ENCODE peak calls at places on chromosomes 12 and 14, in six cellular contexts. N, J, A, M, B and Q are unnamed samples.
A peak's percentile ranks its signal among the peaks of the same experiment; 100 is the strongest.

GRCh38 chr12:46998811-46999368 is 80.5 kb upstream of the PCED1B start:
- DNase-seq in N (no peak), J (no peak), A (no peak), M (peak; percentile 61), B (no peak), Q (no peak)

GRCh38 chr14:67673451-67673850 is 981 bp downstream of the VTI1B start:
- DNase-seq in N (no peak), J (no peak), A (no peak), M (peak; percentile 23), B (no peak), Q (no peak)

GRCh38 chr12:75474121-75474520 is 6.4 kb upstream of the GLIPR1 start:
- DNase-seq in N (no peak), J (no peak), A (no peak), M (no peak), B (no peak), Q (no peak)

GRCh38 chr14:54174437-54174836 is 217.8 kb upstream of the BMP4 start:
- DNase-seq in N (no peak), J (no peak), A (no peak), M (no peak), B (no peak), Q (no peak)

GRCh38 chr14:80465541-80466220 is 254.4 kb upstream of the DIO2 start:
- DNase-seq in N (no peak), J (peak; percentile 47), A (no peak), M (no peak), B (no peak), Q (no peak)

GRCh38 chr12:62714409-62715075 is 220.4 kb downstream of the PPM1H start:
- DNase-seq in N (no peak), J (no peak), A (no peak), M (no peak), B (no peak), Q (no peak)

GRCh38 chr12:40444174-40444573 is 219.4 kb downstream of the LRRK2 start:
- DNase-seq in N (no peak), J (no peak), A (no peak), M (no peak), B (no peak), Q (no peak)

GRCh38 chr14:53399057-53399456 is 245.9 kb upstream of the DDHD1 start:
- DNase-seq in N (no peak), J (no peak), A (peak; percentile 42), M (peak; percentile 69), B (no peak), Q (no peak)

GRCh38 chr12:128298091-128298490 is 31.1 kb downstream of the TMEM132C start:
- DNase-seq in N (no peak), J (no peak), A (peak; percentile 56), M (no peak), B (no peak), Q (no peak)

GRCh38 chr14:45177081-45177480 is 41.4 kb downstream of the FANCM start:
- DNase-seq in N (no peak), J (no peak), A (no peak), M (peak; percentile 93), B (no peak), Q (no peak)

GRCh38 chr12:132030367-132031038 is 80.8 kb downstream of the EP400 start:
- DNase-seq in N (no peak), J (no peak), A (no peak), M (peak; percentile 50), B (no peak), Q (no peak)

GRCh38 chr14:23186913-23187654 is 3.6 kb upstream of the SLC7A8 start:
- DNase-seq in N (no peak), J (no peak), A (peak; percentile 38), M (peak; percentile 83), B (peak; percentile 54), Q (no peak)

GRCh38 chr12:42798811-42799438 is 209.4 kb upstream of the PRICKLE1 start:
- DNase-seq in N (no peak), J (no peak), A (no peak), M (peak; percentile 27), B (no peak), Q (no peak)

GRCh38 chr14:60506985-60507829 is 1.7 kb upstream of the SIX6 start:
- DNase-seq in N (no peak), J (no peak), A (peak; percentile 60), M (no peak), B (no peak), Q (no peak)

GRCh38 chr12:57844725-57845477 is 1.6 kb downstream of the CTDSP2 start:
- DNase-seq in N (no peak), J (no peak), A (peak; percentile 86), M (peak; percentile 94), B (peak; percentile 33), Q (no peak)

GRCh38 chr12:46134205-46134811 is 134.5 kb downstream of the SLC38A1 start:
- DNase-seq in N (no peak), J (no peak), A (no peak), M (no peak), B (no peak), Q (no peak)

GRCh38 chr14:68691031-68691864 is 101.6 kb downstream of the ZFP36L1 start:
- DNase-seq in N (no peak), J (no peak), A (peak; percentile 86), M (no peak), B (no peak), Q (no peak)

GRCh38 chr12:45329238-45329637 is 113.3 kb downstream of the ANO6 start:
- DNase-seq in N (no peak), J (no peak), A (no peak), M (peak; percentile 34), B (no peak), Q (no peak)

GRCh38 chr12:52837341-52837741 is 3.2 kb upstream of the KRT79 start:
- DNase-seq in N (no peak), J (no peak), A (no peak), M (peak; percentile 84), B (no peak), Q (no peak)

GRCh38 chr12:64658892-64659481 is 48.7 kb downstream of the RASSF3 start:
- DNase-seq in N (no peak), J (no peak), A (no peak), M (no peak), B (no peak), Q (no peak)

GRCh38 chr12:130011611-130012385 is 108.0 kb upstream of the TMEM132D start:
- DNase-seq in N (no peak), J (no peak), A (peak; percentile 52), M (no peak), B (no peak), Q (no peak)

GRCh38 chr14:24315807-24316596 is 4.7 kb downstream of the LTB4R start:
- DNase-seq in N (no peak), J (no peak), A (peak; percentile 91), M (peak; percentile 19), B (no peak), Q (no peak)

GRCh38 chr12:131105736-131106356 is 152.1 kb downstream of the ADGRD1 start:
- DNase-seq in N (peak; percentile 50), J (no peak), A (no peak), M (no peak), B (peak; percentile 34), Q (peak; percentile 28)

GRCh38 chr12:122080149-122081107 is 1.9 kb downstream of the MLXIP start:
- DNase-seq in N (no peak), J (no peak), A (peak; percentile 64), M (peak; percentile 94), B (no peak), Q (no peak)